ENCODE peak calls at places on chromosome 2, in seven cellular contexts. R is upper lobe of right lung, G is GM12865, A is psoas muscle, Z is mammary epithelial cell, W is epithelial cell of esophagus, X is lung. L is an unnamed sample.

GRCh38 chr2:71496156-71496770 is 42.9 kb downstream of the DYSF start:
- DNase-seq in X (no peak), W (no peak), A (no peak), R (peak; percentile 27), Z (no peak), G (no peak), L (no peak)

GRCh38 chr2:48414980-48415764 is 114.8 kb upstream of the STON1 start:
- DNase-seq in G (no peak), X (no peak), W (no peak), A (no peak), R (peak; percentile 71), Z (no peak), L (no peak)

GRCh38 chr2:241224068-241224850 is 35.8 kb downstream of the ANO7 start:
- DNase-seq in Z (peak; percentile 27), X (no peak), A (peak; percentile 47), R (no peak), W (peak; percentile 32), G (no peak), L (no peak)

GRCh38 chr2:65969161-65969560 is 465.8 kb upstream of the MEIS1 start:
- DNase-seq in X (no peak), A (no peak), G (no peak), R (no peak), Z (no peak), W (no peak), L (no peak)

GRCh38 chr2:24928036-24928435 is 8.0 kb upstream of the ADCY3 start:
- DNase-seq in A (no peak), Z (no peak), G (no peak), X (no peak), W (no peak), R (no peak), L (no peak)

GRCh38 chr2:54176577-54176976 is 61.2 kb downstream of the ACYP2 start:
- DNase-seq in X (peak; percentile 53), W (peak; percentile 24), A (peak; percentile 46), R (peak; percentile 64), G (peak; percentile 27), Z (peak; percentile 24), L (no peak)

GRCh38 chr2:201441409-201441808 is 9.8 kb downstream of the TRAK2 start:
- DNase-seq in G (peak; percentile 21), Z (no peak), W (no peak), X (no peak), A (no peak), R (no peak), L (no peak)

GRCh38 chr2:23351388-23352141 is 33.4 kb upstream of the KLHL29 start:
- DNase-seq in G (peak; percentile 78), A (peak; percentile 91), X (peak; percentile 73), R (peak; percentile 90), W (peak; percentile 68), Z (peak; percentile 50), L (peak; percentile 89)

GRCh38 chr2:144832048-144832447 is 312.1 kb upstream of the ZEB2 start:
- DNase-seq in W (no peak), G (no peak), Z (no peak), A (no peak), X (no peak), R (no peak), L (no peak)

GRCh38 chr2:127098711-127099110 is 8.2 kb downstream of the BIN1 start:
- DNase-seq in X (no peak), G (no peak), R (peak; percentile 60), Z (no peak), A (no peak), W (no peak), L (no peak)

GRCh38 chr2:145845207-145845894 is 1325.4 kb upstream of the ZEB2 start:
- DNase-seq in W (peak; percentile 32), G (no peak), A (no peak), R (no peak), Z (peak; percentile 5), X (no peak), L (no peak)

GRCh38 chr2:158931577-158931976 is 36.9 kb upstream of the TANC1 start:
- DNase-seq in X (no peak), Z (peak; percentile 62), G (no peak), A (no peak), R (no peak), W (peak; percentile 54), L (no peak)

GRCh38 chr2:174771631-174772491 is 7.6 kb upstream of the CHRNA1 start:
- DNase-seq in Z (peak; percentile 68), R (peak; percentile 82), A (peak; percentile 72), G (peak; percentile 66), W (peak; percentile 80), X (peak; percentile 69), L (peak; percentile 69)

GRCh38 chr2:207974214-207974600 is 51.1 kb downstream of the PLEKHM3 start:
- DNase-seq in W (peak; percentile 72), X (peak; percentile 59), G (no peak), R (no peak), A (no peak), Z (peak; percentile 16), L (no peak)

GRCh38 chr2:168002021-168002553 is 245.3 kb downstream of the STK39 start:
- DNase-seq in X (no peak), G (peak; percentile 3), A (no peak), Z (peak; percentile 60), W (peak; percentile 42), R (no peak), L (no peak)

GRCh38 chr2:37323176-37323575 is 1.5 kb downstream of the PRKD3 start:
- DNase-seq in G (no peak), Z (peak; percentile 23), X (no peak), A (no peak), R (no peak), W (no peak), L (no peak)
- H3K4me3 ChIP-seq in G (peak overlapping the region; percentile 70), Z (peak overlapping the region; percentile 69), X (no peak overlapping the region), A (peak overlapping the region; percentile 94), R (peak overlapping the region; percentile 74), W (peak overlapping the region; percentile 83), L (peak overlapping the region; percentile 83)

DNA sequence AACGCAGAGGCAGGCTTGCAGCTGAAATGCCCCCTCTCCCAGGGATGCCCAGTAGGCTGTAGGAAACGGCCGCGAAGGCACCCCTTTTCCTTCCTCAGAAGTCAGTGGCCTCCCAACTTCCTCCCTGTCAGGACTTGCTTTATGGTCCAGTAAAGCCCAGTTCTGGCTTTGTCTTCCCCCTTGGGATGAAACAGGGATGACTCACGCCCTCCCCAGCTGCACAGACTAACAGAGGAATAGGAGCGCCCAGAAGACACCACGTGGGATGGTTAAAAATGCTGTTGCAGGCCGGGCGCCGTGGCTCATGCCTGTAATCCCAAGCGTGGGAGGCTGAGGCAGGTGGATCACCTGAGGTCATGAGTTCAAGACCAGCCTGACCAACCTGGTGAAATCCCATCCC is 6.9 kb downstream of the CREG2 start:
- DNase-seq in X (no peak), R (no peak), G (no peak), A (peak; percentile 64), Z (peak; percentile 97), W (peak; percentile 95), L (peak; percentile 54)
- H3K4me3 ChIP-seq in X (no peak overlapping the region), R (no peak overlapping the region), G (no peak overlapping the region), A (no peak overlapping the region), Z (no peak overlapping the region), W (no peak overlapping the region), L (no peak overlapping the region)

GRCh38 chr2:64404002-64404731 is 49.8 kb upstream of the LGALSL start:
- DNase-seq in Z (no peak), X (peak; percentile 88), G (no peak), A (peak; percentile 86), W (no peak), R (peak; percentile 90), L (peak; percentile 84)

GRCh38 chr2:64402876-64403275 is 51.1 kb upstream of the LGALSL start:
- DNase-seq in G (no peak), Z (no peak), X (no peak), W (peak; percentile 33), R (no peak), A (no peak), L (no peak)

GRCh38 chr2:64404743-64405142 is 49.2 kb upstream of the LGALSL start:
- DNase-seq in R (peak; percentile 61), X (peak; percentile 53), Z (no peak), G (no peak), W (no peak), A (peak; percentile 41), L (peak; percentile 68)

GRCh38 chr2:64401501-64401880 is 52.5 kb upstream of the LGALSL start:
- DNase-seq in Z (no peak), A (no peak), W (no peak), X (peak; percentile 46), R (no peak), G (no peak), L (no peak)

DNA sequence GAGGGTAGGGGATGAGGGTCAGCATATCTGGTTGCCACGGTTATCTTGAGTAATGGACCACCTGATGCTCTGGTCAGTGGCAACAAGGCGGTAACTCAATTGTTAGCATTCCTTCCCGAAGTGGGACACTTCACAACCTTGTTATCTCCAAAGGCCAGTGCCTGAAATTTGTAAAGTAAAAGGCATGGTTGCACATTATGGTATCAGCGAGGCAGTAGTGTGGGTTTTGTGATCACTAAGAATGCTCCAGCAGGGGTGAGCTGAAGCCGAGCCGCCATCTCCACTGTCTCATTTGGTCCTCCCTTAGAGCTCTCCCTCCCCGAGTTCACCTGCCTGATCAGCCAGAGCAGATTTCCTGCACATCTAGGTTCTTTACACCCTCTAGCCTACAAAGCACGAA is 50.5 kb upstream of the LGALSL start:
- DNase-seq in G (no peak), X (no peak), W (no peak), Z (no peak), R (no peak), A (no peak), L (no peak)
- H3K4me3 ChIP-seq in G (no peak overlapping the region), X (no peak overlapping the region), W (no peak overlapping the region), Z (no peak overlapping the region), R (no peak overlapping the region), A (peak overlapping the region; percentile 39), L (peak overlapping the region; percentile 27)

GRCh38 chr2:16217271-16217670 is 276.9 kb downstream of the MYCN start:
- DNase-seq in Z (no peak), X (no peak), R (no peak), G (no peak), A (no peak), W (no peak), L (no peak)

GRCh38 chr2:16214391-16214790 is 274.0 kb downstream of the MYCN start:
- DNase-seq in R (no peak), A (no peak), W (no peak), G (no peak), Z (no peak), X (no peak), L (no peak)

GRCh38 chr2:16216555-16216938 is 276.2 kb downstream of the MYCN start:
- DNase-seq in Z (no peak), R (no peak), X (no peak), G (no peak), W (no peak), A (no peak), L (no peak)

GRCh38 chr2:16214861-16215260 is 274.5 kb downstream of the MYCN start:
- DNase-seq in Z (no peak), G (no peak), A (no peak), X (no peak), R (no peak), W (no peak), L (no peak)

DNA sequence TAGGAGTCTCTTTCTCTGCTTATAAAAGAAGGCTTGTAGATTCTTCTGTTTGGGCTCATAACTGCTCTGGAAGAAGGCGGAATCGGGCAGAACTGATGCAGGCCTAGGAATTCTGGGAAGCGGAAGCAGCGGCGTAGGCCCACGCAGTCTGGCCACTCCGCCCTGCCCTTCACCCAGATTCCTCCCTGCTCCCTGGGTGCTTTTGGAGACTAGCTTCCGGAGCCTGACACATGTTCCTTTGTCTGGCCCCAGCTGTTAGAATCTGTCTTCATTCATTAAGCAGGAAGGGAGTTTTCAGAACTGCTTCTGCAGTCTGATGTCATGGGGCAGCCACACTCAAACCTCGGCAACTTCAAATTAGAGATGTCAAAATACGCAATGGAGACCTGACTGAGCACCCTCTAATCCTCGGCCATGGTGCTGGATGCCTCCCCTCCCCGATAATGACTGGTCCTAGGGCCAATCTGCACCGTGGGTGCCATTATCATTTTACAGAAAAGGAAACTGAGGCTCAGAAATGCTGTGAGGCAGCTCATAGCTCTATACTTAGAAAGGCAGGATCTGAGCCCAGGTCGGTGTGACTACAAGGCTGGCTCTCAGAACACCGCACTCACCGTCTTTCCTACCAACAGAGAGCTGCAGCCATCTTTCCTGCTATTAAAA is 275.7 kb downstream of the MYCN start:
- DNase-seq in W (no peak), R (no peak), Z (no peak), X (no peak), G (no peak), A (no peak), L (peak; percentile 24)
- H3K4me3 ChIP-seq in W (no peak overlapping the region), R (no peak overlapping the region), Z (no peak overlapping the region), X (no peak overlapping the region), G (no peak overlapping the region), A (no peak overlapping the region), L (no peak overlapping the region)

L was measured in tibial artery.